ENCODE peak calls at places on chromosome 5, in ten cellular contexts. J is GM06990; Z is tibial artery; G is iPS DF 6.9; F is CD4-positive, alpha-beta memory T cell; K is neural progenitor cell; I is kidney epithelial cell; S is tibial nerve; P is left lung; O is IMR-90. A is an unnamed sample. For H3K36me3, the result is how much of the 10 kb centered on the place peaks cover.

GRCh38 chr5:107968465-107968864 is 297.7 kb upstream of the EFNA5 start:
- DNase-seq in K (no peak), I (no peak), P (no peak), J (no peak), Z (no peak), F (no peak), O (peak), G (no peak), S (no peak), A (no peak)

GRCh38 chr5:2190549-2190948 is 307.8 kb upstream of the IRX4 start:
- DNase-seq in O (no peak), P (no peak), G (no peak), S (no peak), F (no peak), Z (no peak), I (no peak), J (no peak), K (no peak), A (no peak)

GRCh38 chr5:172454355-172455086 is at the start of gene SH3PXD2B:
- DNase-seq in Z (peak), P (peak), I (no peak), S (no peak), O (no peak), K (peak), G (no peak), F (peak), J (peak), A (no peak)

GRCh38 chr5:159412284-159413046 is 82.2 kb upstream of the IL12B start:
- DNase-seq in J (peak), G (no peak), I (no peak), Z (no peak), P (no peak), F (peak), K (no peak), O (no peak), S (no peak), A (no peak)

GRCh38 chr5:137097203-137097602 is 401.9 kb downstream of the SPOCK1 start:
- DNase-seq in S (no peak), Z (no peak), O (no peak), I (no peak), G (no peak), K (no peak), P (no peak), F (no peak), J (no peak), A (no peak)

GRCh38 chr5:103178167-103178566 is 58.1 kb downstream of the PPIP5K2 start:
- DNase-seq in G (no peak), F (no peak), P (no peak), S (no peak), O (no peak), I (no peak), J (no peak), Z (no peak), K (no peak), A (no peak)

GRCh38 chr5:42745426-42745825 is 11.2 kb upstream of the CCDC152 start:
- DNase-seq in S (no peak), G (peak), I (no peak), K (peak), O (no peak), P (no peak), J (no peak), F (no peak), Z (no peak), A (no peak)

GRCh38 chr5:154517181-154517580 is 39.2 kb upstream of the HAND1 start:
- DNase-seq in O (no peak), Z (no peak), P (no peak), F (no peak), I (no peak), G (no peak), K (no peak), J (no peak), S (no peak), A (no peak)

GRCh38 chr5:135323701-135324132 is 75.3 kb downstream of the MACROH2A1 start:
- DNase-seq in S (no peak), G (no peak), K (no peak), O (no peak), F (no peak), J (no peak), Z (no peak), P (no peak), I (no peak), A (no peak)

GRCh38 chr5:136033848-136034247 is 5.1 kb downstream of the TGFBI start:
- DNase-seq in G (no peak), F (no peak), K (no peak), O (no peak), I (no peak), S (no peak), J (no peak), P (no peak), Z (peak), A (no peak)

GRCh38 chr5:175878544-175879438 is 7.4 kb downstream of the CPLX2 start:
- DNase-seq in Z (no peak), K (peak), G (no peak), F (no peak), J (no peak), O (no peak), I (no peak), P (peak), S (no peak), A (no peak)

GRCh38 chr5:75234251-75234650 is 2.4 kb downstream of the ANKRD31 start:
- DNase-seq in S (no peak), K (no peak), P (no peak), F (no peak), Z (no peak), O (no peak), G (no peak), I (no peak), J (no peak), A (no peak)

GRCh38 chr5:55172051-55172899 is 702 bp downstream of the CDC20B start:
- DNase-seq in S (no peak), K (peak), Z (peak), J (no peak), I (peak), G (no peak), O (peak), F (peak), P (no peak), A (peak)

GRCh38 chr5:55600536-55601208 is 65.9 kb upstream of the PLPP1 start:
- DNase-seq in K (no peak), G (no peak), S (no peak), F (no peak), Z (peak), J (no peak), I (no peak), O (peak), P (no peak), A (no peak)

GRCh38 chr5:81188962-81189361 is 44.2 kb upstream of the CKMT2 start:
- DNase-seq in P (no peak), Z (no peak), S (no peak), K (no peak), O (no peak), I (no peak), G (no peak), F (no peak), J (no peak), A (no peak)

GRCh38 chr5:139862313-139862712 is 66.7 kb downstream of the PSD2 start:
- DNase-seq in S (no peak), O (peak), K (no peak), Z (no peak), G (no peak), J (peak), I (no peak), P (peak), F (no peak), A (no peak)

GRCh38 chr5:113427871-113428574 is 6.8 kb downstream of the TSSK1B start:
- DNase-seq in J (no peak), K (no peak), P (no peak), S (no peak), Z (no peak), F (no peak), G (no peak), I (no peak), O (no peak), A (no peak)

GRCh38 chr5:133523013-133523658 is 89.2 kb downstream of the FSTL4 start:
- DNase-seq in S (no peak), K (no peak), I (no peak), O (no peak), Z (no peak), F (no peak), G (no peak), J (no peak), P (no peak), A (no peak)

GRCh38 chr5:40962207-40962955 is 53.1 kb downstream of the C7 start:
- DNase-seq in P (no peak), O (no peak), G (no peak), J (no peak), I (no peak), Z (no peak), S (no peak), K (no peak), F (no peak), A (no peak)

GRCh38 chr5:127409236-127409921 is 108.1 kb upstream of the PRRC1 start:
- DNase-seq in Z (no peak), P (no peak), G (no peak), F (no peak), I (no peak), O (no peak), J (no peak), S (no peak), K (no peak), A (no peak)

GRCh38 chr5:74196233-74196632 is 444.3 kb downstream of the ENC1 start:
- DNase-seq in O (no peak), G (no peak), J (peak), Z (no peak), P (no peak), K (no peak), I (no peak), S (no peak), F (no peak), A (no peak)

GRCh38 chr5:111853748-111854147 is 96.8 kb upstream of the NREP start:
- DNase-seq in G (no peak), S (no peak), F (no peak), K (no peak), O (peak), I (no peak), P (no peak), J (no peak), Z (no peak), A (no peak)

GRCh38 chr5:89471556-89471955 is 588.6 kb upstream of the MEF2C start:
- DNase-seq in Z (no peak), K (no peak), J (no peak), S (no peak), P (no peak), I (no peak), O (no peak), G (no peak), F (no peak), A (no peak)

GRCh38 chr5:35903631-35904203 is 34.7 kb downstream of the CAPSL start:
- DNase-seq in I (no peak), S (no peak), Z (no peak), K (no peak), O (no peak), P (no peak), J (no peak), G (no peak), F (no peak), A (no peak)

GRCh38 chr5:25544652-25545249 is 900.0 kb upstream of the CDH10 start:
- DNase-seq in J (no peak), I (peak), S (no peak), F (no peak), O (no peak), Z (no peak), G (peak), P (no peak), K (peak), A (peak)

GRCh38 chr5:7047862-7048261 is 334.6 kb downstream of the TENT4A start:
- DNase-seq in K (no peak), J (no peak), G (no peak), S (no peak), P (no peak), O (no peak), Z (no peak), I (no peak), F (no peak), A (no peak)

GRCh38 chr5:134099288-134099872 is 15.1 kb upstream of the TCF7 start:
- DNase-seq in P (no peak), F (no peak), O (no peak), K (no peak), G (no peak), I (no peak), Z (no peak), S (no peak), J (peak), A (no peak)

GRCh38 chr5:157026789-157027424 is 32.0 kb downstream of the HAVCR1 start:
- DNase-seq in Z (no peak), J (no peak), K (peak), F (no peak), I (no peak), O (no peak), S (no peak), P (no peak), G (peak), A (peak)

GRCh38 chr5:95842955-95843544 is 20.5 kb upstream of the GLRX start:
- DNase-seq in J (peak), F (peak), P (peak), Z (peak), G (no peak), I (no peak), O (peak), S (no peak), K (peak), A (no peak)

DNA sequence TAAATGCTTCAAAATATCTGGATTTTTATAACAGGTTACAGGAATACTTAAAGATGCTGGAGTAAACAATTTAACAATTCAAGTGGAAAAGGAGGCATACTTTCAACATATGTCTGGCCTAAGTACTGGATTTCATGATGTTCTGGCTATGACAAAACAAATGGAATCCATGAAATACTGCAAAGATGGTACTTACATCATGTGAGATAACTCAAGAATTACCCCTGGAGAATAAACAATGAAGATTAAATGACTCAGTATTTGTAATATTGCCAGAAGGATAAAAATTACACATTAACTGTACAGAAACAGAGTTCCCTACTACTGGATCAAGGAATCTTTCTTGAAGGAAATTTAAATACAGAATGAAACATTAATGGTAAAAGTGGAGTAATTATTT is 35.6 kb downstream of the SLC30A5 start:
- DNase-seq in P (no peak), S (no peak), O (peak), F (no peak), I (peak), J (no peak), K (no peak), Z (no peak), G (no peak), A (no peak)
- H3K36me3 ChIP-seq in P (half or more), S (half or more), O (under half), F (under half), I (under half), J (under half), K (under half), Z (under half), G (under half), A (under half)

DNA sequence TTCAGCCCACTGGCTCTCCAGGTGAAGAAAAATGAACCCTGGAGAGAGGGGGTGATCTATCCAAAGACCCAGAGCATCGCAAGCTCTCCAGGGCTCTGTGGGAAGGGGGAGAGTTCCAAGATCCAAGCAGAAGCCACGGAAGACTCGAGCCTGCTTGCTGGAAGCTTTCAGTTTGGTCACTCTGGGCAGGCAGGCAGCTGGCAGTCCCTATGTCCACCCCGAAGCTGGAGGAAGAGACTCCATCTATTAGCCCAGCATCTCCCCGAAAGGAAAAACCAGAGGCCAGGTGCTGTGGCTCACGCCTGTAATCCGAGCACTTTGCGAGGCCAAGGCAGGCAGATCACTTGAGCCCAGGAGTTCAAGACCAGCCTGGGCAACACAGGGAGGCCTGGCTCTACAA is 10.7 kb upstream of the SPARC start:
- DNase-seq in G (no peak), S (no peak), Z (no peak), O (no peak), I (no peak), P (no peak), K (no peak), F (no peak), J (no peak), A (no peak)
- H3K36me3 ChIP-seq in G (under half), S (under half), Z (under half), O (under half), I (under half), P (under half), K (under half), F (under half), J (under half), A (under half)

GRCh38 chr5:72338810-72339209 is 18.6 kb downstream of the PTCD2 start:
- DNase-seq in F (no peak), J (no peak), I (no peak), S (no peak), G (no peak), K (no peak), Z (no peak), P (no peak), O (no peak), A (no peak)
- H3K36me3 ChIP-seq in F (under half), J (under half), I (under half), S (half or more), G (under half), K (under half), Z (under half), P (under half), O (under half), A (under half)

GRCh38 chr5:150009671-150010387 is 9.3 kb downstream of the HMGXB3 start:
- DNase-seq in J (no peak), I (no peak), G (no peak), K (no peak), Z (no peak), S (no peak), F (no peak), O (no peak), P (no peak), A (no peak)
- H3K36me3 ChIP-seq in J (under half), I (under half), G (under half), K (under half), Z (half or more), S (half or more), F (half or more), O (under half), P (half or more), A (half or more)

GRCh38 chr5:88263349-88263748 is 5.3 kb downstream of the TMEM161B start:
- DNase-seq in G (no peak), J (no peak), Z (no peak), S (no peak), K (no peak), F (no peak), O (no peak), I (no peak), P (no peak), A (no peak)
- H3K36me3 ChIP-seq in G (under half), J (under half), Z (under half), S (under half), K (under half), F (under half), O (under half), I (under half), P (under half), A (under half)

GRCh38 chr5:94658272-94658671 is 39.8 kb downstream of the SLF1 start:
- DNase-seq in O (no peak), Z (no peak), P (no peak), I (no peak), S (no peak), J (no peak), K (no peak), F (no peak), G (no peak), A (no peak)
- H3K36me3 ChIP-seq in O (under half), Z (under half), P (half or more), I (under half), S (half or more), J (under half), K (half or more), F (under half), G (under half), A (under half)

GRCh38 chr5:16709691-16710420 is 93.1 kb upstream of the RETREG1 start:
- DNase-seq in F (no peak), J (no peak), S (no peak), O (peak), I (no peak), Z (no peak), G (no peak), P (no peak), K (no peak), A (no peak)

GRCh38 chr5:16707869-16708192 is 91.0 kb upstream of the RETREG1 start:
- DNase-seq in P (no peak), Z (no peak), J (no peak), G (no peak), O (no peak), F (no peak), K (no peak), I (no peak), S (no peak), A (no peak)

GRCh38 chr5:16702964-16703363 is 86.2 kb upstream of the RETREG1 start:
- DNase-seq in K (peak), Z (no peak), P (no peak), I (no peak), G (no peak), S (no peak), O (no peak), F (no peak), J (no peak), A (no peak)

GRCh38 chr5:16704945-16705344 is 88.1 kb upstream of the RETREG1 start:
- DNase-seq in I (no peak), F (no peak), K (no peak), Z (no peak), P (no peak), G (no peak), S (no peak), J (no peak), O (no peak), A (no peak)

GRCh38 chr5:16707168-16707868 is 90.5 kb upstream of the RETREG1 start:
- DNase-seq in K (no peak), O (no peak), S (no peak), G (no peak), F (no peak), J (no peak), I (no peak), Z (no peak), P (no peak), A (no peak)
- H3K36me3 ChIP-seq in K (under half), O (half or more), S (under half), G (under half), F (under half), J (under half), I (under half), Z (under half), P (under half), A (under half)

GRCh38 chr5:69505306-69505705 is 12.7 kb downstream of the OCLN start:
- DNase-seq in P (no peak), J (no peak), F (no peak), K (no peak), S (no peak), G (no peak), I (no peak), Z (no peak), O (no peak), A (no peak)

GRCh38 chr5:69509212-69509611 is 16.6 kb downstream of the OCLN start:
- DNase-seq in O (no peak), G (no peak), S (no peak), J (no peak), K (no peak), I (no peak), F (no peak), Z (no peak), P (no peak), A (no peak)

GRCh38 chr5:69512740-69513260 is 20.2 kb downstream of the OCLN start:
- DNase-seq in K (no peak), F (no peak), S (no peak), O (peak), J (no peak), Z (no peak), P (no peak), G (no peak), I (no peak), A (no peak)

GRCh38 chr5:69510694-69511093 is 18.1 kb downstream of the OCLN start:
- DNase-seq in P (no peak), O (no peak), K (no peak), I (no peak), S (no peak), G (no peak), J (no peak), F (no peak), Z (no peak), A (no peak)
- H3K36me3 ChIP-seq in P (under half), O (under half), K (under half), I (under half), S (under half), G (under half), J (under half), F (under half), Z (under half), A (under half)

GRCh38 chr5:1086871-1087270 is 25.0 kb downstream of the SLC12A7 start:
- DNase-seq in K (no peak), I (no peak), O (no peak), P (no peak), G (no peak), J (no peak), S (no peak), F (no peak), Z (no peak), A (no peak)

GRCh38 chr5:1083823-1084605 is 27.8 kb downstream of the SLC12A7 start:
- DNase-seq in P (no peak), J (no peak), G (no peak), K (no peak), F (no peak), I (no peak), S (no peak), O (no peak), Z (no peak), A (no peak)

GRCh38 chr5:1087428-1087827 is 24.4 kb downstream of the SLC12A7 start:
- DNase-seq in K (no peak), G (no peak), S (no peak), P (no peak), I (no peak), F (no peak), Z (no peak), O (no peak), J (no peak), A (no peak)

GRCh38 chr5:1086137-1086536 is 25.7 kb downstream of the SLC12A7 start:
- DNase-seq in S (no peak), K (no peak), G (no peak), J (no peak), Z (no peak), F (no peak), I (no peak), O (no peak), P (no peak), A (no peak)

GRCh38 chr5:1085391-1085790 is 26.5 kb downstream of the SLC12A7 start:
- DNase-seq in I (no peak), S (no peak), F (no peak), J (no peak), O (no peak), K (no peak), P (no peak), Z (no peak), G (no peak), A (no peak)
- H3K36me3 ChIP-seq in I (under half), S (half or more), F (under half), J (under half), O (under half), K (under half), P (half or more), Z (under half), G (under half), A (under half)

DNA sequence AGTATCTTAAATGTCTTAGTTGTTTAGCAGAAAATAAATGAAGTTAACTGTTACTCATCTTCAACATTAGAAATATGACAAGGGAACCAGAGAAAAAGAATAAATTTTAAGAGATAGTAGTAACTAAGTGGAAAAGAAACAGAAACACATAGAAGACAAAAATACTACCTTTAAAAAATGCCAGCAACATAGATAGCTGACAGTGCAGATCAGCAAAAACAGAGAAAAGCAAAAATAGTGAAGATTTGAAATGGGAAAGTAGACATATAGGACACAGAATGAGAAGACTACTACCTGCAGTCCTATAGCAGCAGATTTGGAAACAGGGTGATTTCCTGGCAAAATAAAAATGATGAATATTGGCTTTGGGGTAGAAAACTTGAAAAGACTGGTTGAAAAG is 48.5 kb downstream of the ICE1 start:
- DNase-seq in K (no peak), Z (no peak), S (no peak), G (no peak), O (no peak), P (no peak), I (no peak), J (no peak), F (no peak), A (no peak)
- H3K36me3 ChIP-seq in K (under half), Z (under half), S (half or more), G (under half), O (under half), P (half or more), I (under half), J (under half), F (under half), A (under half)

A was measured in Panc1.